ENCODE peak calls at places on chromosomes 7 and 10, in eight cellular contexts. N is upper lobe of left lung, Y is HCT116, G is right lobe of liver, T is IMR-90, I is spleen, D is heart left ventricle, S is body of pancreas. X is an unnamed sample.

GRCh38 chr7:43756368-43757072 is 2.0 kb upstream of the BLVRA start:
- DNase-seq in N (no peak), Y (no peak), G (no peak), T (peak), I (no peak), D (no peak), S (no peak), X (no peak)

GRCh38 chr7:148042935-148043334 is 547.6 kb upstream of the C7orf33 start:
- DNase-seq in N (no peak), Y (no peak), G (no peak), T (no peak), I (no peak), D (no peak), S (no peak), X (no peak)

GRCh38 chr10:71255817-71256660 is 43.7 kb downstream of the UNC5B start:
- DNase-seq in N (peak), Y (peak), G (no peak), T (peak), I (no peak), D (peak), S (peak), X (no peak)

GRCh38 chr10:72353963-72354355 is 760 bp downstream of the DNAJB12 start:
- DNase-seq in N (peak), Y (no peak), G (no peak), T (peak), I (peak), D (peak), S (no peak), X (peak)

GRCh38 chr7:18192228-18192627 is 164.6 kb upstream of the PRPS1L1 start:
- DNase-seq in N (no peak), Y (no peak), G (no peak), T (no peak), I (no peak), D (no peak), S (no peak), X (no peak)

GRCh38 chr7:127946847-127947246 is 84.4 kb downstream of the LRRC4 start:
- DNase-seq in N (no peak), Y (no peak), G (no peak), T (peak), I (no peak), D (no peak), S (no peak), X (no peak)

GRCh38 chr10:26931223-26931622 is 70.5 kb upstream of the ABI1 start:
- DNase-seq in N (peak), Y (no peak), G (no peak), T (no peak), I (peak), D (no peak), S (peak), X (peak)

GRCh38 chr7:48183370-48183743 is 12.1 kb downstream of the ABCA13 start:
- DNase-seq in N (no peak), Y (no peak), G (no peak), T (no peak), I (no peak), D (no peak), S (no peak), X (no peak)

GRCh38 chr10:21650353-21650752 is 116.3 kb downstream of the MLLT10 start:
- DNase-seq in N (no peak), Y (no peak), G (no peak), T (no peak), I (no peak), D (no peak), S (no peak), X (no peak)

GRCh38 chr10:110029448-110029847 is 21.7 kb downstream of the ADD3 start:
- DNase-seq in N (no peak), Y (no peak), G (no peak), T (peak), I (no peak), D (no peak), S (no peak), X (no peak)
- TF ChIP-seq POLR2A in N (no peak), Y (no peak), G (no peak), T (no peak), I (no peak), D (no peak), S (no peak), X (no peak)

GRCh38 chr7:604038-604883 is 84.6 kb upstream of the PDGFA start:
- DNase-seq in N (peak), Y (no peak), G (peak), T (peak), I (peak), D (peak), S (peak), X (peak)
- TF ChIP-seq POLR2A in N (peak), Y (no peak), G (peak), T (no peak), I (no peak), D (no peak), S (peak), X (peak)

DNA sequence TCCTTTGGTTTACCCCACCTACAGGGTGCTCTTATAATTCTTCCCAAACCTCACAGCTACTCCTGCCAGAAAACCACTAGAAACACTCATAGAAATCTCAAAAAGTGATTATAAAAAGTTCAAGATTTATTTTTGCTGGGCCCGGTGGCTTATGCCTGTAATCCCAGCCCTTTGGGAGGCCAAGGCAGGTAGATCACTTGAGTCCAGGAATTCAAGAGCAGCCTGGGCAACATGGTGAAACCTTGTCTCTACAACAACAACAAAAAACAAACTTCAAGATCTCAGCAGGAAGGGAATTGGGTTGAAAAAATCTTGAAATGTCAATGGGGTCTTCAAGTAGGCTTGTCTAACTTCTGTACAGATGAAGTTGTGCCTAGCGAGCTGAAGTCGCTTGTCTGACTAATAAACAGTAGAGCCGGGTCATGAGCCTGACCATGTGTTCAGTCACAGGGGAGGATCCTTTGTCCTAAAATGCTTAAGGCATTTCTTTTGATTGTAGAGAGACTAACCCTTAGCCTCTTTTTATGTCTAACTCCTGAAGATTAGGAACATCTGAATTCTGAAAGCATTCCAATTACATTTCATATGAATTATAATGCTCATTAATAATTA is 124.6 kb downstream of the NOC3L start:
- DNase-seq in N (no peak), Y (no peak), G (no peak), T (no peak), I (no peak), D (no peak), S (no peak), X (no peak)
- TF ChIP-seq POLR2A in N (no peak), Y (no peak), G (no peak), T (no peak), I (no peak), D (no peak), S (no peak), X (no peak)

DNA sequence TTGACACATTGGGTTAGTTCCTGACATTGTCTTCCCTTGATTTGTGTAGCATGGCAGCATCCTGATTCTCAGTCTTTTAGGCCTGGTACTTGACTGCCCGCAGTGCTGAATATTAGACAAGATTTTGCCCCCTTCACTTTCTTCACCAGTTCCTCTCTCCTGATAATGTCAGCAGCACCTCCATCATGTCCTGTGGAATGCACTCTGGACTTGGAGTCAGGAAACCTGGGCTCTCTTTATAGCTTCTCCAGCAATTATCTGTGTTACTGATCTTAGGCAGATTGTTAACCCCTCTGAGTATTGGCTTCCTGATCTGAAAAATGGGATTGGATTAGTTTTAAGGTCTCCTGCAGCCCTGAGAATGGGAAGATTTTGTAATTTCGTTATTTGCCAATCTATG is 19.0 kb downstream of the HBP1 start:
- DNase-seq in N (no peak), Y (no peak), G (no peak), T (no peak), I (no peak), D (no peak), S (no peak), X (no peak)
- TF ChIP-seq POLR2A in N (no peak), Y (no peak), G (no peak), T (no peak), I (no peak), D (no peak), S (no peak), X (no peak)

GRCh38 chr10:95183132-95183450 is 10.9 kb upstream of the ACSM6 start:
- DNase-seq in N (no peak), Y (no peak), G (no peak), T (peak), I (no peak), D (no peak), S (no peak), X (no peak)

GRCh38 chr10:95178797-95179196 is 15.2 kb upstream of the ACSM6 start:
- DNase-seq in N (no peak), Y (no peak), G (no peak), T (no peak), I (no peak), D (no peak), S (no peak), X (no peak)

GRCh38 chr10:95187617-95188016 is 6.4 kb upstream of the ACSM6 start:
- DNase-seq in N (no peak), Y (no peak), G (no peak), T (no peak), I (no peak), D (no peak), S (no peak), X (no peak)

GRCh38 chr10:95181731-95182130 is 12.3 kb upstream of the ACSM6 start:
- DNase-seq in N (no peak), Y (no peak), G (no peak), T (peak), I (no peak), D (no peak), S (no peak), X (no peak)

DNA sequence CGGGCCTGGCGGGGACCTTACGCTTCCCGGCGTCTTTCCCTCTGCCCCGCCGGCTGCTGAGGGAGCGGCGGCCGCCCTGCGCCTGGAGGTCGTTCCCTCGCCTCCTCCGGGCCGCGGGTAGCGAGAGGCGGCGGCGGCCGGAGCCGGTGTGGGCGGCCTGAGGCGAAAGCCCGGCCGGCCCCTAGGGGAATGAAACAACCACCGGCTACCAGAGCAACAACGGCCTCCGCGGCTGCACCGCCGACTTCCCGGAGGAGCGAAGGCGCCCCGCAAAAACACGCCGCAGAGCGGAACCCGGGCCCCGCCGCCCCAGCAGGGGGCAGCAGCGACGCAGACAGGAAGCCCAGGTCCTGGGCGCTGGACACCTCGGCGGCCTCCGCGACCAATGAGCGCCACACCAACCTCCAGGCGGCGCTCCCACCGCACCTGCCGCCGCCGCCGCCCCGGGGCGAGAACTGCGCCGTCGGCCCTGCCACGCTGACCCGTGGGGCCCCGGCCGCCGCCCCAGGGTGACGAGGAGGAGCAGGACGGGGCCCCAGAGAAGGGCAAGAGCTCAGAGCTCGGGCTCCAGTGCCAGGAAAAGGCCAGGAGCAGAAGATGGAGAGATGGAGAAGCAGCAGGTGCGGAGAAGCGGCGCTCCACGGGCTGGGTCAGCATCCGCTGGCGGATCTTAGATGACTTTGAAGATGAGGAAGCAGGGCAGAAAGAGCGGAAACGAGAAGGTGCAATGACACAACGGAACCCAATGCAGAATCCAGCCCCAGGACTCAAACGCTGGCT is 10.4 kb upstream of the ACSM6 start:
- DNase-seq in N (peak), Y (peak), G (peak), T (peak), I (peak), D (peak), S (peak), X (peak)
- TF ChIP-seq POLR2A in N (peak), Y (no peak), G (peak), T (no peak), I (no peak), D (peak), S (peak), X (no peak)

GRCh38 chr7:21427861-21428641 is at the start of gene SP4:
- DNase-seq in N (peak), Y (peak), G (peak), T (peak), I (peak), D (peak), S (peak), X (peak)
- TF ChIP-seq POLR2A in N (peak), Y (peak), G (no peak), T (peak), I (no peak), D (peak), S (peak), X (peak)

GRCh38 chr10:69318087-69318996 is 40.0 kb downstream of the HK1 start:
- DNase-seq in N (peak), Y (peak), G (peak), T (peak), I (peak), D (peak), S (peak), X (peak)
- TF ChIP-seq POLR2A in N (peak), Y (no peak), G (peak), T (peak), I (peak), D (peak), S (peak), X (peak)

GRCh38 chr7:91030680-91031079 is 233.6 kb upstream of the FZD1 start:
- DNase-seq in N (no peak), Y (no peak), G (no peak), T (no peak), I (no peak), D (peak), S (no peak), X (no peak)
- TF ChIP-seq POLR2A in N (no peak), Y (no peak), G (no peak), T (no peak), I (no peak), D (no peak), S (no peak), X (no peak)

X was measured in ovary.